ENCODE peak calls at places on chromosomes 3 and 15, in eight cellular contexts. J, L, N, R, C, V, B and U are unnamed samples.

GRCh38 chr3:150278843-150279341 is 129.2 kb upstream of the TSC22D2 start:
- DNase-seq in J (peak), L (peak), N (no peak), R (no peak), C (no peak), V (no peak), B (no peak), U (peak)

GRCh38 chr3:114121996-114122709 is 56.7 kb downstream of the DRD3 start:
- DNase-seq in J (peak), L (no peak), N (no peak), R (no peak), C (no peak), V (peak), B (no peak), U (no peak)

GRCh38 chr3:66675383-66675782 is 174.6 kb upstream of the LRIG1 start:
- DNase-seq in J (no peak), L (no peak), N (no peak), R (no peak), C (no peak), V (peak), B (no peak), U (no peak)

GRCh38 chr3:133745981-133746721 is at the start of gene TF:
- DNase-seq in J (no peak), L (no peak), N (no peak), R (no peak), C (no peak), V (no peak), B (peak), U (no peak)

GRCh38 chr15:57445872-57446271 is 69.6 kb downstream of the CGNL1 start:
- DNase-seq in J (no peak), L (no peak), N (no peak), R (no peak), C (no peak), V (peak), B (no peak), U (no peak)

GRCh38 chr15:91258436-91258779 is 158.4 kb downstream of the SV2B start:
- DNase-seq in J (no peak), L (no peak), N (no peak), R (no peak), C (no peak), V (no peak), B (peak), U (no peak)

GRCh38 chr3:171971919-171972526 is 67.4 kb upstream of the FNDC3B start:
- DNase-seq in J (no peak), L (no peak), N (no peak), R (no peak), C (no peak), V (peak), B (no peak), U (no peak)

GRCh38 chr15:81274932-81275341 is 49.0 kb downstream of the STARD5 start:
- DNase-seq in J (peak), L (peak), N (peak), R (peak), C (no peak), V (peak), B (peak), U (no peak)

GRCh38 chr3:184325715-184326114 is 11.3 kb downstream of the EIF4G1 start:
- DNase-seq in J (no peak), L (no peak), N (no peak), R (peak), C (no peak), V (no peak), B (peak), U (no peak)

GRCh38 chr15:60381148-60381788 is 16.5 kb downstream of the ANXA2 start:
- DNase-seq in J (no peak), L (no peak), N (no peak), R (no peak), C (no peak), V (peak), B (no peak), U (no peak)

GRCh38 chr15:77504310-77504709 is 83.6 kb downstream of the HMG20A start:
- DNase-seq in J (peak), L (peak), N (no peak), R (no peak), C (no peak), V (no peak), B (no peak), U (no peak)

GRCh38 chr3:52454235-52454937 is 545 bp upstream of the TNNC1 start:
- DNase-seq in J (no peak), L (no peak), N (no peak), R (no peak), C (no peak), V (no peak), B (no peak), U (no peak)

GRCh38 chr3:88732211-88732610 is 375.2 kb upstream of the EPHA3 start:
- DNase-seq in J (no peak), L (no peak), N (no peak), R (no peak), C (no peak), V (no peak), B (no peak), U (no peak)

GRCh38 chr3:95883801-95884200 is 930.6 kb upstream of the EPHA6 start:
- DNase-seq in J (no peak), L (no peak), N (no peak), R (no peak), C (no peak), V (no peak), B (no peak), U (no peak)

GRCh38 chr15:29671308-29671981 is 150.8 kb downstream of the TJP1 start:
- DNase-seq in J (no peak), L (no peak), N (no peak), R (no peak), C (no peak), V (peak), B (no peak), U (no peak)

GRCh38 chr15:83098079-83098478 is 9.4 kb upstream of the TM6SF1 start:
- DNase-seq in J (no peak), L (no peak), N (no peak), R (no peak), C (no peak), V (no peak), B (no peak), U (no peak)

GRCh38 chr3:100984257-100984772 is 8.9 kb downstream of the ABI3BP start:
- DNase-seq in J (no peak), L (no peak), N (no peak), R (no peak), C (no peak), V (no peak), B (no peak), U (no peak)

GRCh38 chr15:75176404-75176761 is 25.3 kb upstream of the C15orf39 start:
- DNase-seq in J (no peak), L (no peak), N (no peak), R (no peak), C (no peak), V (peak), B (no peak), U (no peak)

GRCh38 chr3:32700244-32700643 is 15.3 kb downstream of the CNOT10 start:
- DNase-seq in J (no peak), L (no peak), N (no peak), R (no peak), C (no peak), V (no peak), B (no peak), U (no peak)

GRCh38 chr3:129619726-129620162 is 13.3 kb upstream of the PLXND1 start:
- DNase-seq in J (no peak), L (no peak), N (no peak), R (no peak), C (no peak), V (no peak), B (no peak), U (no peak)